ENCODE peak calls at places on chromosomes 1 and 21, in six cellular contexts. H, K, N, J, A and G are unnamed samples.

GRCh38 chr21:34185051-34185750 is 111.8 kb downstream of the MRPS6 start:
- DNase-seq in N (no peak), A (no peak), K (no peak), J (no peak), H (no peak), G (no peak)

GRCh38 chr1:25341746-25342145 is 3.6 kb downstream of the TMEM50A start:
- DNase-seq in J (no peak), H (no peak), K (no peak), A (no peak), N (no peak), G (no peak)

GRCh38 chr1:31869473-31869872 is 53.7 kb upstream of the SPOCD1 start:
- DNase-seq in N (no peak), J (no peak), K (no peak), H (no peak), A (no peak), G (no peak)

GRCh38 chr1:215793210-215793609 is 226.1 kb downstream of the KCTD3 start:
- DNase-seq in K (peak; percentile 4), N (peak; percentile 32), H (no peak), J (no peak), A (peak; percentile 88), G (no peak)

GRCh38 chr1:49306507-49307070 is 529.9 kb upstream of the BEND5 start:
- DNase-seq in A (no peak), J (no peak), N (no peak), H (no peak), K (no peak), G (no peak)

GRCh38 chr1:61123321-61123720 is 41.0 kb downstream of the NFIA start:
- DNase-seq in H (no peak), K (no peak), N (no peak), J (no peak), A (no peak), G (no peak)

GRCh38 chr1:52368383-52369172 is 2.6 kb upstream of the CC2D1B start:
- DNase-seq in J (no peak), K (peak; percentile 77), H (peak; percentile 71), A (no peak), N (peak; percentile 86), G (no peak)

GRCh38 chr1:234260578-234260977 is 112.7 kb upstream of the COA6 start:
- DNase-seq in N (no peak), K (peak; percentile 74), J (no peak), H (no peak), A (no peak), G (no peak)

GRCh38 chr1:218332416-218332815 is 12.7 kb upstream of the TGFB2 start:
- DNase-seq in N (no peak), K (no peak), H (no peak), J (no peak), A (no peak), G (no peak)

GRCh38 chr1:20102875-20103274 is 16.5 kb downstream of the PLA2G2D start:
- DNase-seq in J (no peak), N (no peak), H (no peak), K (no peak), A (peak; percentile 5), G (no peak)

GRCh38 chr1:182599339-182599738 is 4.8 kb downstream of the RGS16 start:
- DNase-seq in N (peak; percentile 72), H (no peak), J (no peak), K (no peak), A (no peak), G (no peak)

GRCh38 chr1:22376976-22377375 is 74.7 kb upstream of the ZBTB40 start:
- DNase-seq in J (no peak), K (no peak), A (no peak), H (no peak), N (no peak), G (no peak)

GRCh38 chr1:153438599-153438998 is 21.9 kb downstream of the S100A7 start:
- DNase-seq in A (no peak), J (no peak), H (no peak), N (no peak), K (no peak), G (peak; percentile 35)

GRCh38 chr1:16141573-16142336 is 14.1 kb downstream of the EPHA2 start:
- DNase-seq in N (no peak), A (no peak), J (no peak), K (peak; percentile 92), H (no peak), G (no peak)

GRCh38 chr1:16142383-16142995 is 13.4 kb downstream of the EPHA2 start:
- DNase-seq in A (no peak), N (no peak), H (no peak), K (no peak), J (no peak), G (no peak)

GRCh38 chr1:16144325-16145029 is 11.4 kb downstream of the EPHA2 start:
- DNase-seq in A (no peak), H (no peak), J (no peak), K (peak; percentile 48), N (no peak), G (no peak)

GRCh38 chr1:16143566-16144324 is 12.1 kb downstream of the EPHA2 start:
- DNase-seq in J (no peak), H (peak; percentile 80), A (no peak), K (peak; percentile 76), N (no peak), G (no peak)

GRCh38 chr1:16143005-16143565 is 12.8 kb downstream of the EPHA2 start:
- DNase-seq in K (no peak), N (no peak), J (no peak), H (no peak), A (no peak), G (no peak)
- H3K4me3 ChIP-seq in K (no peak overlapping the region), N (no peak overlapping the region), J (no peak overlapping the region), H (no peak overlapping the region), A (no peak overlapping the region), G (no peak overlapping the region)

DNA sequence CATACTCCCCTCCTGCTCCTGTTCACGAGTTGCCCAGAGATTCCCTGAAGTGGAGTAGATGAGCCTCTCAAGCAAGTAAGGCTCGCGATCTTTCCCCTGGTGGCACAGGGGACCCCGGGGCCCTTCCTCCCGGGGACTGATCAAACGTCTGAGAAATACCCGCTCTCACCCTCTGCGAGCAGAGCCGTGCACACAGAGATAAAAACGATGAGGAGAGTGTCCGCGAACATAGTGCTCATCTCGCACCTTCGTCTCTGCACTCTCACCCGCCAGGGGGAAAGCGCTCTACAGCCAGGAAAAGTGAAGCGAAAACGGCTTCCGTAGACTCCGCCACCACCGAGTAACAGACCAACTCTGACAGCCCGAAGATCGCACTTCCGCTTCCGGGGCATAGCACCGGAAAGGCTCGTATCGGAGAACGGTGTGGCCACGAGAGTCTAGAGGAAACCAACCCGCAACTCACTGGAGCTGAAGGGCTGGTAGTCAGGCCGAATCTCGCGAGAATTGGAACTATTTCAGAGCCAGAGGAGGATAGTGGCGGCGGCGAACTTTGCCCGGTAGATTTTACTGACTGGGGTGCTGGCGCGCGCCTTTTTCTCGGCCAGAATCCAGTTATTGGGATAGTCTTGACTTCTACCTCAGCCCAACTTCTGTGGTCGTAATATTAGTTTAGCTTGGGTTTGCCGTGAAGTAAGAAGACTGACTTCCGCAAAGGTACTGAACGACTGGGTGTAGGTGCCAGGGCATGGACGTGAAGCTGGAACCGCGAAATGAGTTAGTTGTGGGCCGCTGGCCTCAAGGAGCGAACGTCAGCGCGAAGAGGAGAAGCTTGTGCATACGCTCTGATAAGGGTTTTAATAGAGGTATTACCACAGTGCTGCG is at the start of gene TMCO1:
- DNase-seq in A (peak; percentile 89), K (peak; percentile 99), N (peak; percentile 100), H (peak; percentile 95), J (peak; percentile 97), G (peak; percentile 96)
- H3K4me3 ChIP-seq in A (peak within 1 kb of the TSS; percentile 91), K (peak within 1 kb of the TSS; percentile 85), N (peak within 1 kb of the TSS; percentile 87), H (peak within 1 kb of the TSS; percentile 92), J (peak within 1 kb of the TSS; percentile 63), G (peak within 1 kb of the TSS; percentile 85)

GRCh38 chr1:44420535-44420934 is 15.5 kb downstream of the RNF220 start:
- DNase-seq in A (no peak), N (no peak), K (no peak), H (no peak), J (no peak), G (no peak)

GRCh38 chr1:44421374-44422028 is 16.4 kb downstream of the RNF220 start:
- DNase-seq in K (no peak), H (no peak), J (no peak), A (no peak), N (no peak), G (no peak)

GRCh38 chr1:44416408-44416807 is 11.4 kb downstream of the RNF220 start:
- DNase-seq in K (no peak), J (no peak), N (no peak), H (no peak), A (no peak), G (no peak)

GRCh38 chr1:44417351-44418021 is 12.4 kb downstream of the RNF220 start:
- DNase-seq in A (no peak), J (no peak), K (no peak), H (no peak), N (peak; percentile 97), G (no peak)

DNA sequence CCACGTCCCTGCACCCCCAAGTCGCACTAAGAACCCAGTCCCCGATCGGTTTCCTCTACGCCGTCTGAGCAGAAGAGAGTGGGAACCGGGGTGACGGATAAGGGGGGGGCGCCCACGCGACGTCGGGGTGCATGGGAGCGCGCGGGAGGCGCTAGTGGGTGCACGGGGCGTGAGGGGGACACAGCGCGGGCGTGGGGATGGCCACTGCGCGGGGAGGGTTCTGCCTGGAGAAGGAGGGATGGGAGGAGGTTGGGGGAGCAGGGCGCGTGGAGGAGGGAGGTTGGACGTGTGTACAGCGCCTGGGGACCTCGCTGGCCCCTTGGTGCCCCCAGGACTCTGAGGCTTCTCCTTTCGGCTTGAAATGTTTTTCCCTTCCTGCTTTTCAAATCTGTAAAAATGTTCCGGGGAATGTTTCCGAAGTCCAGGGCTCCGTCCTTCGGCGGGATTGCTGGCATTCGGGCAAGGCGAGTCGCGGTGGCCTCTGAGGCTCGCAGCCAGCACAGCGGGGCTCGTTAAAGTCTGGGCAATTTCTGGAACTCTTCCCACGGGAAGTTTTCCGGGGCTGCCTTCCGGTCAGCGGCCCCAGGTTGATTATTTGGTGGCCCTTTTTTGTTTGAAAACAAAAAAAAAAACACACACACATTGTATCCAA is 13.1 kb downstream of the RNF220 start:
- DNase-seq in K (no peak), J (no peak), A (no peak), H (no peak), N (peak; percentile 57), G (no peak)
- H3K4me3 ChIP-seq in K (no peak overlapping the region), J (no peak overlapping the region), A (no peak overlapping the region), H (peak overlapping the region; percentile 39), N (peak overlapping the region; percentile 75), G (peak overlapping the region; percentile 58)

GRCh38 chr1:39635871-39636210 is 3.6 kb downstream of the HEYL start:
- DNase-seq in J (no peak), N (no peak), K (no peak), H (no peak), A (no peak), G (no peak)

GRCh38 chr1:39631361-39632331 is 7.8 kb downstream of the HEYL start:
- DNase-seq in A (no peak), H (no peak), N (no peak), K (no peak), J (no peak), G (no peak)

GRCh38 chr1:39632491-39633417 is 6.7 kb downstream of the HEYL start:
- DNase-seq in K (no peak), J (no peak), N (peak; percentile 80), H (peak; percentile 29), A (no peak), G (peak; percentile 91)

GRCh38 chr1:39635205-39635870 is 4.1 kb downstream of the HEYL start:
- DNase-seq in A (no peak), K (peak; percentile 55), J (no peak), H (no peak), N (peak; percentile 37), G (peak; percentile 92)

DNA sequence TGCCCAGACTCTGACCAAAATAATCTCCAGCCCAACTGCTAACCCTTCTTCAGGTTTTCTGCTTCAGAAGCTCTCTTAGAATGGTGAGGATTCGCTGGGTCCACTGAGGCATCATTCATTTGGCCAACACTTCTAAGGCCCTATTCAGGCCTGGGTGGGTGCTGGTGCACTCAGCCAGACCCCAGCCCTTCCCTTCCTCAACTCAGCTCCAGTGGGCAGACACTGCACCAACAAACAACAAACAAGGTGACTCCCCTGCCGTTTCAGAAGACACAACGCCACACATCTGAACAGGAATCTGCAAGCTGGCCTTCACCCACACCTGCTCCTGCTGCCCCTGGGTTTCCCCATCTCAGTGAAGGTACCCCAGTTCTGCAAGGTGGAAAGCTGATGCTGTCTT is 6.0 kb downstream of the HEYL start:
- DNase-seq in H (no peak), J (no peak), A (no peak), K (no peak), N (no peak), G (no peak)
- H3K4me3 ChIP-seq in H (no peak overlapping the region), J (no peak overlapping the region), A (no peak overlapping the region), K (no peak overlapping the region), N (peak overlapping the region; percentile 53), G (peak overlapping the region; percentile 78)